ENCODE peak calls at places on chromosome 19, in ten cellular contexts. G is fibroblast of the aortic adventitia; I is CD8-positive, alpha-beta T cell; P is iPS DF 6.9; H is aorta; O is IMR-90; A is lower lobe of right lung; N is BJ; Q is AG10803; L is stomach. T is an unnamed sample.

GRCh38 chr19:19321143-19321577 is 531 bp downstream of the MAU2 start:
- DNase-seq in O (no peak), A (no peak), G (peak), P (no peak), H (no peak), L (no peak), Q (peak), I (no peak), N (no peak), T (peak)

GRCh38 chr19:10145031-10145430 is 25.3 kb upstream of the EIF3G start:
- DNase-seq in O (no peak), P (no peak), G (no peak), I (no peak), L (no peak), N (no peak), H (no peak), A (no peak), Q (no peak), T (no peak)

GRCh38 chr19:35404879-35405622 is 34.2 kb downstream of the GPR42 start:
- DNase-seq in Q (peak), N (peak), P (no peak), L (peak), O (peak), I (no peak), A (no peak), H (no peak), G (peak), T (no peak)

GRCh38 chr19:35290381-35291135 is 1.4 kb upstream of the MAG start:
- DNase-seq in N (no peak), P (no peak), A (no peak), G (no peak), I (no peak), L (no peak), Q (no peak), H (no peak), O (no peak), T (no peak)

GRCh38 chr19:30649934-30650614 is 277.9 kb downstream of the ZNF536 start:
- DNase-seq in Q (peak), I (no peak), G (peak), H (peak), O (peak), A (no peak), P (no peak), N (no peak), L (no peak), T (peak)

GRCh38 chr19:42121666-42122069 is 10.6 kb downstream of the POU2F2 start:
- DNase-seq in I (peak), Q (peak), H (no peak), A (peak), G (peak), L (no peak), P (no peak), N (peak), O (peak), T (no peak)

GRCh38 chr19:44856438-44857083 is 10.5 kb downstream of the NECTIN2 start:
- DNase-seq in I (no peak), P (no peak), G (no peak), A (no peak), N (no peak), O (no peak), L (peak), Q (no peak), H (no peak), T (no peak)

GRCh38 chr19:35755550-35756371 is 1.1 kb downstream of the HSPB6 start:
- DNase-seq in L (peak), H (peak), O (peak), G (peak), P (no peak), Q (peak), N (no peak), A (no peak), I (peak), T (no peak)

GRCh38 chr19:52786078-52786463 is 520 bp downstream of the ZNF600 start:
- DNase-seq in N (no peak), L (no peak), G (no peak), I (no peak), H (no peak), A (no peak), Q (no peak), O (no peak), P (no peak), T (no peak)

GRCh38 chr19:58304748-58305064 is 471 bp upstream of the ERVK3-1 start:
- DNase-seq in H (no peak), O (no peak), P (no peak), N (no peak), G (no peak), A (no peak), Q (no peak), I (no peak), L (no peak), T (no peak)

GRCh38 chr19:14786421-14786851 is 8.1 kb upstream of the ADGRE2 start:
- DNase-seq in O (no peak), G (no peak), P (peak), Q (no peak), N (no peak), A (peak), L (no peak), I (no peak), H (no peak), T (no peak)

GRCh38 chr19:10271543-10272086 is 695 bp downstream of the ICAM1 start:
- DNase-seq in G (peak), P (no peak), H (no peak), O (peak), I (no peak), A (no peak), N (no peak), L (no peak), Q (no peak), T (no peak)

GRCh38 chr19:51754106-51754505 is 2.4 kb upstream of the FPR1 start:
- DNase-seq in O (no peak), L (no peak), Q (no peak), I (no peak), A (no peak), H (no peak), N (no peak), P (no peak), G (no peak), T (no peak)

GRCh38 chr19:15098505-15098904 is 8.7 kb upstream of the SYDE1 start:
- DNase-seq in H (no peak), Q (no peak), P (no peak), L (no peak), O (no peak), G (no peak), N (no peak), I (no peak), A (no peak), T (no peak)

GRCh38 chr19:57245959-57246358 is 5.5 kb downstream of the ZNF805 start:
- DNase-seq in H (no peak), I (no peak), O (no peak), G (no peak), N (no peak), L (no peak), A (no peak), P (no peak), Q (no peak), T (no peak)

GRCh38 chr19:9498183-9498902 is at the start of gene ZNF560:
- DNase-seq in G (peak), P (peak), Q (peak), A (no peak), L (no peak), I (no peak), O (peak), N (no peak), H (no peak), T (no peak)

GRCh38 chr19:12828494-12828893 is 5.9 kb downstream of the RTBDN start:
- DNase-seq in N (no peak), I (no peak), P (no peak), A (no peak), Q (no peak), O (no peak), L (peak), G (no peak), H (no peak), T (peak)

GRCh38 chr19:54470276-54470887 is 2.7 kb downstream of the CDC42EP5 start:
- DNase-seq in O (no peak), Q (no peak), G (no peak), L (no peak), P (no peak), I (no peak), A (no peak), H (no peak), N (no peak), T (no peak)

GRCh38 chr19:11881151-11881800 is 6.3 kb upstream of the ZNF69 start:
- DNase-seq in P (peak), N (no peak), A (peak), Q (peak), O (peak), H (peak), G (peak), I (peak), L (peak), T (peak)

GRCh38 chr19:11377237-11377636 is 2.8 kb downstream of the SWSAP1 start:
- DNase-seq in L (no peak), G (peak), I (no peak), O (peak), H (no peak), A (no peak), Q (peak), N (peak), P (no peak), T (no peak)

GRCh38 chr19:49065905-49066512 is 1.4 kb upstream of the NTF4 start:
- DNase-seq in Q (no peak), G (no peak), N (no peak), P (no peak), H (no peak), A (no peak), L (no peak), O (no peak), I (no peak), T (no peak)

GRCh38 chr19:53912653-53913052 is 3.6 kb downstream of the CACNG7 start:
- DNase-seq in O (no peak), G (no peak), Q (no peak), A (no peak), H (no peak), N (no peak), I (no peak), P (no peak), L (no peak), T (no peak)

GRCh38 chr19:47203254-47203653 is 27.7 kb downstream of the BBC3 start:
- DNase-seq in Q (no peak), N (no peak), I (no peak), P (no peak), H (no peak), G (no peak), O (no peak), L (no peak), A (no peak), T (no peak)

GRCh38 chr19:31141301-31141700 is 207.9 kb downstream of the TSHZ3 start:
- DNase-seq in H (no peak), O (no peak), I (no peak), Q (no peak), L (no peak), G (no peak), N (no peak), P (no peak), A (no peak), T (no peak)

GRCh38 chr19:55172741-55173140 is 6.3 kb upstream of the DNAAF3 start:
- DNase-seq in I (no peak), L (no peak), A (no peak), O (peak), H (no peak), P (no peak), G (peak), Q (peak), N (no peak), T (no peak)

GRCh38 chr19:33303791-33304759 is 1.7 kb upstream of the CEBPA start:
- DNase-seq in N (no peak), I (no peak), Q (peak), A (no peak), G (peak), O (no peak), P (no peak), H (no peak), L (peak), T (no peak)

GRCh38 chr19:55717251-55717650 is 21.0 kb downstream of the NLRP9 start:
- DNase-seq in G (no peak), A (no peak), I (no peak), L (no peak), Q (no peak), N (no peak), O (no peak), H (no peak), P (no peak), T (no peak)

GRCh38 chr19:47541507-47541906 is 26.6 kb upstream of the NAPA start:
- DNase-seq in H (peak), G (no peak), A (no peak), O (no peak), P (no peak), L (no peak), Q (no peak), I (peak), N (no peak), T (no peak)

GRCh38 chr19:27971071-27971470 is 1241.9 kb downstream of the UQCRFS1 start:
- DNase-seq in I (no peak), Q (peak), A (no peak), P (no peak), N (no peak), L (no peak), H (no peak), O (no peak), G (peak), T (no peak)

GRCh38 chr19:36103842-36104552 is 6.9 kb upstream of the OVOL3 start:
- DNase-seq in A (no peak), P (no peak), G (no peak), O (peak), Q (no peak), L (no peak), N (no peak), I (no peak), H (no peak), T (no peak)

GRCh38 chr19:29761575-29762225 is 46.6 kb upstream of the C19orf12 start:
- DNase-seq in P (no peak), A (no peak), I (no peak), Q (no peak), N (no peak), G (no peak), L (no peak), H (no peak), O (no peak), T (no peak)

GRCh38 chr19:28737021-28737525 is 475.9 kb downstream of the UQCRFS1 start:
- DNase-seq in G (peak), H (no peak), Q (peak), P (no peak), L (no peak), I (no peak), N (peak), A (no peak), O (peak), T (peak)

GRCh38 chr19:8569066-8569761 is 8.0 kb downstream of the MYO1F start:
- DNase-seq in N (peak), L (peak), H (no peak), O (peak), P (no peak), G (peak), A (peak), I (peak), Q (peak), T (peak)

GRCh38 chr19:36837902-36838783 is at the start of gene ZNF790:
- DNase-seq in H (peak), I (peak), Q (peak), P (peak), L (peak), A (peak), N (peak), O (peak), G (peak), T (no peak)

GRCh38 chr19:55112781-55113569 is 4.5 kb downstream of the PPP1R12C start:
- DNase-seq in Q (no peak), P (no peak), A (no peak), H (no peak), I (no peak), G (no peak), L (no peak), O (no peak), N (no peak), T (no peak)

GRCh38 chr19:6586726-6587092 is 4.2 kb downstream of the CD70 start:
- DNase-seq in P (no peak), H (no peak), I (no peak), G (no peak), O (no peak), L (no peak), A (no peak), Q (no peak), N (no peak), T (no peak)
- H3K4me3 ChIP-seq in P (peak), H (no peak), I (peak), G (peak), O (no peak), L (no peak), A (no peak), Q (peak), N (no peak), T (peak)

GRCh38 chr19:962683-963385 is 21.3 kb upstream of the WDR18 start:
- DNase-seq in A (no peak), N (no peak), I (no peak), L (no peak), Q (no peak), O (no peak), P (no peak), H (no peak), G (no peak), T (no peak)
- H3K4me3 ChIP-seq in A (no peak), N (no peak), I (no peak), L (no peak), Q (no peak), O (no peak), P (no peak), H (no peak), G (no peak), T (no peak)

GRCh38 chr19:39156230-39156890 is 30.8 kb downstream of the PAK4 start:
- DNase-seq in N (no peak), A (no peak), L (peak), I (no peak), O (peak), Q (peak), G (no peak), H (no peak), P (no peak), T (no peak)
- H3K4me3 ChIP-seq in N (no peak), A (no peak), L (peak), I (no peak), O (peak), Q (peak), G (peak), H (no peak), P (no peak), T (no peak)

DNA sequence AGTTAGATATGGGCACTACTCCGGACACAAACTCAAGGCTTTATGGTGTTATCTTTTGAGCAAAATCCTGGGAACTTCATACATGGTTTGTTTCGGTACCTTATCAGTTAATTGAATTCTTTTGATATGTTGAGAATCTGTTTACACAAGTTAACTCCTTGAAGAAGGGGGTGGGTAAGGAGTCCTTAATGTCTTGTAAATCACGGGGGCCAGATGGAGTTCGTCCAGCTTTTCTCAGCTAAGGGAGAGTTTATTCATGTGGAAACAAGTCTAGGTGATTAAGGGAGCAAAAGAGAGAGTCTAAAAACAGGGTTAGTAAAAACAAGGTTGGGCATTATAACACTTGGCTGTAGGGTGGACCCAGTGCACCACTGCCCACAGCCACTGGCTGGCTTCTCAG is 20.8 kb upstream of the ZNF43 start:
- DNase-seq in P (no peak), Q (no peak), O (no peak), I (no peak), H (no peak), N (no peak), L (no peak), G (no peak), A (no peak), T (no peak)
- H3K4me3 ChIP-seq in P (no peak), Q (no peak), O (no peak), I (no peak), H (no peak), N (no peak), L (no peak), G (no peak), A (no peak), T (no peak)

DNA sequence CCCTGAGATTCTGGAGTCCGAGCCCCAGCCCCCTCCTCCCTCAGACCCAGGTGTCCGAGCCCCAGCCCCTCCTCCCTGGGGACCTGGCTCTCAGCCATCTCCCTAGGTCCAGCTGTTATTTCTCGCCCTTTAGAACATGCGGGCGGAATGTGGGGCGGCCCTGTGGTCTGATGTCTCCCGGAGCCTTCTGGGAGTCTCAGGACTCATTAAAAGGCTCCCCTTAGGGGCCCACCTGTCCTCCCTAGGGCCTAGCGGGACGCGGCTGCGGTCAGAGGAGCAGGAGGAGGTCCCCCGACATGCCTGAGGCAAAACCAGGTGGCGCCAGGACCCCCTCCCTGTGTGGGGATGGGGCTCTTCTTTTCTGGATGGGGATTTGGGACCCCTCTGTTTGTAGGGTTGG is at the start of gene MYBPC2:
- DNase-seq in L (peak), G (no peak), O (no peak), H (no peak), A (no peak), I (no peak), N (no peak), P (no peak), Q (no peak), T (no peak)
- H3K4me3 ChIP-seq in L (peak), G (peak), O (peak), H (peak), A (peak), I (peak), N (peak), P (peak), Q (peak), T (peak)

GRCh38 chr19:17998827-17999150 is 9.2 kb upstream of the ARRDC2 start:
- DNase-seq in G (no peak), H (no peak), I (no peak), Q (no peak), O (no peak), P (no peak), N (no peak), L (no peak), A (no peak), T (no peak)
- H3K4me3 ChIP-seq in G (no peak), H (no peak), I (no peak), Q (no peak), O (no peak), P (no peak), N (no peak), L (no peak), A (no peak), T (no peak)

GRCh38 chr19:23790641-23791488 is 32.2 kb upstream of the ZNF681 start:
- DNase-seq in Q (no peak), L (no peak), I (no peak), P (no peak), H (no peak), A (no peak), O (no peak), G (no peak), N (no peak), T (no peak)
- H3K4me3 ChIP-seq in Q (no peak), L (no peak), I (no peak), P (no peak), H (no peak), A (no peak), O (no peak), G (no peak), N (no peak), T (no peak)

GRCh38 chr19:3687393-3687773 is 12.9 kb downstream of the PIP5K1C start:
- DNase-seq in A (no peak), I (no peak), G (no peak), N (no peak), Q (no peak), H (no peak), O (no peak), L (no peak), P (no peak), T (no peak)
- H3K4me3 ChIP-seq in A (peak), I (peak), G (no peak), N (no peak), Q (no peak), H (no peak), O (no peak), L (peak), P (no peak), T (no peak)

GRCh38 chr19:1767464-1767933 is 14.2 kb downstream of the ONECUT3 start:
- DNase-seq in I (peak), L (peak), Q (peak), A (no peak), P (no peak), N (no peak), O (no peak), G (no peak), H (no peak), T (peak)
- H3K4me3 ChIP-seq in I (no peak), L (no peak), Q (no peak), A (no peak), P (no peak), N (no peak), O (no peak), G (no peak), H (no peak), T (no peak)